ENCODE peak calls at places on chromosomes 4 and X, in ten cellular contexts. I is hepatocyte, C is DND-41, X is tibial nerve, H is cardiac muscle cell, U is suprapubic skin, W is fibroblast of mammary gland, L is IMR-90, O is heart left ventricle, F is mammary epithelial cell. K is an unnamed sample.

GRCh38 chrX:120660638-120661037 is 30.8 kb upstream of the C1GALT1C1 start:
- DNase-seq in F (peak; percentile 68), I (no peak), L (no peak), U (no peak), C (no peak), X (no peak), H (no peak), W (no peak), O (no peak), K (no peak)

GRCh38 chr4:14157262-14157661 is 529.7 kb upstream of the BOD1L1 start:
- DNase-seq in O (no peak), F (no peak), H (no peak), W (no peak), U (no peak), X (no peak), C (no peak), I (no peak), L (no peak), K (no peak)

GRCh38 chr4:89111833-89112563 is 665 bp downstream of the TIGD2 start:
- DNase-seq in F (peak; percentile 92), C (no peak), L (peak; percentile 95), I (peak; percentile 80), H (peak; percentile 97), W (peak; percentile 93), O (no peak), U (no peak), X (no peak), K (no peak)

GRCh38 chr4:147596377-147596776 is 20.8 kb upstream of the TMEM184C start:
- DNase-seq in H (no peak), X (no peak), W (peak; percentile 23), O (no peak), U (no peak), F (peak; percentile 32), C (no peak), L (peak; percentile 31), I (no peak), K (no peak)

GRCh38 chr4:184930026-184930425 is 88.3 kb upstream of the HELT start:
- DNase-seq in X (no peak), U (no peak), L (no peak), F (no peak), H (no peak), O (no peak), I (no peak), W (no peak), C (no peak), K (no peak)

GRCh38 chr4:157004279-157005161 is 32.9 kb upstream of the PDGFC start:
- DNase-seq in L (no peak), U (no peak), H (peak; percentile 72), C (no peak), W (peak; percentile 40), X (peak; percentile 12), O (no peak), F (no peak), I (no peak), K (no peak)

GRCh38 chrX:68994135-68994882 is 165.5 kb downstream of the EFNB1 start:
- DNase-seq in W (no peak), I (no peak), H (no peak), L (no peak), C (no peak), O (no peak), X (no peak), U (no peak), F (no peak), K (no peak)

GRCh38 chr4:10655968-10656367 is 28.6 kb downstream of the CLNK start:
- DNase-seq in H (peak; percentile 40), X (no peak), U (no peak), I (no peak), W (peak; percentile 82), O (no peak), L (peak; percentile 88), F (peak; percentile 52), C (no peak), K (no peak)

GRCh38 chrX:41478397-41478911 is 31.3 kb downstream of the NYX start:
- DNase-seq in C (no peak), U (no peak), X (no peak), F (no peak), O (no peak), H (no peak), W (no peak), I (no peak), L (no peak), K (no peak)

GRCh38 chr4:79050521-79050880 is 111.3 kb upstream of the PAQR3 start:
- DNase-seq in W (no peak), F (no peak), X (no peak), O (no peak), I (no peak), H (no peak), U (no peak), C (no peak), L (no peak), K (peak; percentile 85)

GRCh38 chrX:123835661-123836371 is 24.0 kb upstream of the XIAP start:
- DNase-seq in W (peak; percentile 83), L (peak; percentile 70), I (peak; percentile 20), F (peak; percentile 81), U (no peak), H (peak; percentile 50), X (no peak), C (no peak), O (no peak), K (no peak)

GRCh38 chrX:38868941-38869378 is 67.7 kb downstream of the MID1IP1 start:
- DNase-seq in L (peak; percentile 75), F (peak; percentile 37), W (peak; percentile 86), H (peak; percentile 64), C (no peak), X (no peak), U (no peak), O (peak; percentile 28), I (no peak), K (no peak)

GRCh38 chr4:73964862-73965611 is 16.8 kb downstream of the PF4 start:
- DNase-seq in H (peak; percentile 42), F (no peak), O (no peak), X (no peak), I (peak; percentile 41), W (peak; percentile 28), L (no peak), U (no peak), C (no peak), K (peak; percentile 47)

GRCh38 chr4:26269038-26269437 is 51.8 kb upstream of the RBPJ start:
- DNase-seq in U (no peak), L (no peak), I (no peak), W (no peak), X (no peak), C (no peak), F (no peak), O (no peak), H (no peak), K (no peak)

GRCh38 chr4:181659202-181659601 is 584.0 kb upstream of the TENM3 start:
- DNase-seq in H (peak; percentile 73), U (no peak), L (no peak), O (no peak), C (no peak), I (no peak), X (no peak), F (no peak), W (peak; percentile 81), K (no peak)

GRCh38 chr4:8133897-8134542 is 24.6 kb downstream of the ABLIM2 start:
- DNase-seq in O (no peak), X (no peak), C (no peak), W (no peak), U (no peak), I (no peak), H (no peak), F (no peak), L (no peak), K (no peak)

GRCh38 chrX:148381603-148382002 is 118.8 kb upstream of the AFF2 start:
- DNase-seq in I (no peak), H (no peak), O (no peak), C (peak; percentile 30), U (no peak), L (no peak), F (no peak), W (no peak), X (no peak), K (no peak)

GRCh38 chrX:30888526-30889146 is 418 bp downstream of the TAB3 start:
- DNase-seq in L (no peak), H (peak; percentile 14), C (peak; percentile 16), O (no peak), I (peak; percentile 39), X (no peak), U (no peak), F (no peak), W (peak; percentile 9), K (no peak)

GRCh38 chrX:140050906-140051305 is 85.6 kb upstream of the CXorf66 start:
- DNase-seq in C (no peak), F (no peak), H (peak; percentile 8), O (no peak), W (peak; percentile 20), I (no peak), U (no peak), L (peak; percentile 15), X (no peak), K (no peak)
- TF ChIP-seq CTCF in C (no peak), F (peak; percentile 32), H (peak; percentile 24), O (peak; percentile 15), W (peak; percentile 39), I (peak; percentile 31), U (no peak), L (peak; percentile 43), X (peak; percentile 8), K (peak; percentile 33)

DNA sequence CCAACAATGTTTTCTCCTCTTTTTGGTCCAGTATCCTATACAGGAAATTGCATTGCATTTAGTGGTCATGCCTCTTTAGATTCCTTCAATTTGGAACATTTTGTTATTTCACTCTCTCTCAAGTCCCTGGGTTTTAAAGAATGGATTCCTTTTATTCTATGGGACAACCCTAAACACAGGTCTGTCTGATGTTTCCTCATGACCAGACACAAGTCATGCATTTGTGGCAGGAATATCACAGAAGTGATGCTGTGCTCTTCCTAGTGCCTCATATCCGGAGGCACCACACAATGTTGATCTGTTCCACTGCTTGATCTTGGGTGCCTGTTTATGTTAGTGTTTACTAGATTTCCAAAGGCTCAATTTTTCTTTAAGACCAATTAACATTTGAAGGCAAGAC is 69.7 kb upstream of the H2AZ1 start:
- DNase-seq in I (no peak), X (no peak), C (no peak), L (no peak), O (no peak), F (no peak), W (no peak), U (no peak), H (no peak), K (no peak)
- TF ChIP-seq CTCF in I (no peak), X (no peak), C (no peak), L (no peak), O (no peak), F (no peak), W (no peak), U (no peak), H (no peak), K (no peak)

GRCh38 chr4:116546759-116547158 is 538.6 kb downstream of the TRAM1L1 start:
- DNase-seq in W (no peak), X (no peak), H (no peak), F (no peak), L (no peak), U (no peak), I (no peak), O (no peak), C (no peak), K (no peak)
- TF ChIP-seq CTCF in W (no peak), X (no peak), H (no peak), F (no peak), L (no peak), U (no peak), I (no peak), O (no peak), C (no peak), K (no peak)

DNA sequence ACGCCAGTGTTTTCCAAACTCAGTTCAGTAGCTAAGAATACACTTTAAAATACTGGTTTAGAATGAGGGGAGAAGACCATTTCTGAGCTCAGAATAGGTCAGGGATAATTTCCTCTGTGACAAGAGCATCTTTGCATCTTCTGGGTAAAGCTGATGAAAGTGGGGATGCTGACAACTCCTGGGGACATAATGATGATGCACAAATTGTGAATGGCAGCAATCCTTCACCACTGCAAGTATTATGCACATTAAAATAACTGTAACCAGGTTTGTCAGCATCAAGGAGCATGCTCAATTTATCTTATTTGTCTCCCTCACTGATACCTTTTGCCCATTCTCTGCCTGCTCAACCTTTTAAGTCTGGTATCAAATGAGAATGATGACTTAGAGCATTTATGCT is 248.2 kb downstream of the EPHA5 start:
- DNase-seq in L (no peak), H (no peak), I (no peak), X (no peak), O (no peak), U (no peak), C (no peak), W (no peak), F (no peak), K (no peak)
- TF ChIP-seq CTCF in L (no peak), H (no peak), I (no peak), X (no peak), O (no peak), U (no peak), C (no peak), W (no peak), F (no peak), K (no peak)

K was measured in glutamatergic neuron.